ENCODE peak calls at places on chromosomes 5 and 9, in four cellular contexts. N is cardiac fibroblast; P is lower leg skin; L is naive thymus-derived CD4-positive, alpha-beta T cell. D is an unnamed sample.

GRCh38 chr5:148740966-148741742 is 85.3 kb upstream of the ADRB2 start:
- DNase-seq in L (no peak), P (no peak), N (peak; percentile 82), D (no peak)

GRCh38 chr5:42001673-42002072 is 76.6 kb downstream of the FBXO4 start:
- DNase-seq in N (no peak), P (no peak), L (no peak), D (no peak)

GRCh38 chr5:123882946-123883345 is 371.0 kb downstream of the CSNK1G3 start:
- DNase-seq in N (peak; percentile 13), L (no peak), P (no peak), D (no peak)

GRCh38 chr5:157486861-157487260 is 26.8 kb downstream of the NIPAL4 start:
- DNase-seq in L (no peak), P (no peak), N (no peak), D (no peak)

GRCh38 chr9:133813749-133814585 is 75.8 kb upstream of the SARDH start:
- DNase-seq in N (peak; percentile 15), P (no peak), L (no peak), D (no peak)

GRCh38 chr5:25095261-25095660 is 450.5 kb upstream of the CDH10 start:
- DNase-seq in L (no peak), N (no peak), P (no peak), D (no peak)

GRCh38 chr5:74017786-74018211 is 391.8 kb downstream of the ARHGEF28 start:
- DNase-seq in L (no peak), N (peak; percentile 11), P (peak; percentile 27), D (no peak)

GRCh38 chr9:119556129-119556875 is 187.1 kb upstream of the BRINP1 start:
- DNase-seq in P (peak; percentile 39), N (peak; percentile 75), L (peak; percentile 66), D (peak; percentile 82)

GRCh38 chr5:36948041-36948440 is 71.5 kb downstream of the NIPBL start:
- DNase-seq in P (no peak), L (no peak), N (peak; percentile 36), D (no peak)

DNA sequence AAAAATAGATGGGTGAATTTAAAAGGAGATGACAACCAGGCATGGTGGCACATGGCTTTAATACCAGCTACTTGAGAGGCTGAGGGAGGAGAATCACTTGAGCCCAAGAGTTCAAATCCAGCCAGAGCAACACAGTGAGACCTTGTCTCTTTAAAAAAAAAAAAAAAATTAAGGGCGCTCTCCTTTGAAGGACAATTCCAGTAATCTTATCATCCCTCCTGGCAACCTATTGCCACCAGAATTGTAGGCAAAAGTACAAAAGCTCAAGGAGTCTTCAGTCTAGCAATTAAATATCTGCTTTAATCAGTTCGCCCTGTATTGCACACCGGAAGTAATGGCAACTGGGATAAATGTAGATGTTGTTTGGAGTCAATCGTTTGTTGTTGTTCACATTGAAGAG is 7.7 kb downstream of the SNX18 start:
- DNase-seq in N (no peak), L (no peak), P (no peak), D (no peak)
- H3K4me3 ChIP-seq in N (no peak overlapping the region), L (no peak overlapping the region), P (no peak overlapping the region), D (peak overlapping the region; percentile 97)

GRCh38 chr5:175874462-175875139 is 3.2 kb downstream of the CPLX2 start:
- DNase-seq in N (no peak), P (no peak), L (no peak), D (no peak)
- H3K4me3 ChIP-seq in N (no peak overlapping the region), P (no peak overlapping the region), L (no peak overlapping the region), D (no peak overlapping the region)

DNA sequence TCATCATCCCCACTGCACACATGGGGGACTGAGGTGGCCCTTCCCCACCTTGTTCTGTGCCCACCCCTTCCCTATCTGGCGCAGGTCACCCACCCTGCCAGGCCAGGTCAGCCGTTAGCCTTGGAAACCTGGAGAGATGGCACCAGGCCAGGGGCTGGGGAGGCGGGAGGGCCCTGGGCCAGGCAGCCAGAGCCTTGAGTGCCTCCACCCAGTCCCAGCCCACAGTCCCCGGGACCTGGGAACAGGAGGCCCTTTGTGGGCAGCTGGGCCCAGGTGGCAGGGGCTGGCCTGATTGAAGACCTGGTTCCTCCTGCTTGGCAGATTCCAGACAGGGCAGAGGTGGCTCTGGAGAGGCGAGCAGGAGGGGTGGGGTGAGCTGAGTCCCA is 70.6 kb downstream of the LRSAM1 start:
- DNase-seq in N (no peak), L (no peak), P (no peak), D (no peak)
- H3K4me3 ChIP-seq in N (no peak overlapping the region), L (no peak overlapping the region), P (no peak overlapping the region), D (peak overlapping the region; percentile 30)

GRCh38 chr9:503331-503730 is 288.7 kb downstream of the DOCK8 start:
- DNase-seq in N (no peak), L (no peak), P (no peak), D (no peak)
- H3K4me3 ChIP-seq in N (no peak overlapping the region), L (peak overlapping the region; percentile 74), P (no peak overlapping the region), D (peak overlapping the region; percentile 82)

DNA sequence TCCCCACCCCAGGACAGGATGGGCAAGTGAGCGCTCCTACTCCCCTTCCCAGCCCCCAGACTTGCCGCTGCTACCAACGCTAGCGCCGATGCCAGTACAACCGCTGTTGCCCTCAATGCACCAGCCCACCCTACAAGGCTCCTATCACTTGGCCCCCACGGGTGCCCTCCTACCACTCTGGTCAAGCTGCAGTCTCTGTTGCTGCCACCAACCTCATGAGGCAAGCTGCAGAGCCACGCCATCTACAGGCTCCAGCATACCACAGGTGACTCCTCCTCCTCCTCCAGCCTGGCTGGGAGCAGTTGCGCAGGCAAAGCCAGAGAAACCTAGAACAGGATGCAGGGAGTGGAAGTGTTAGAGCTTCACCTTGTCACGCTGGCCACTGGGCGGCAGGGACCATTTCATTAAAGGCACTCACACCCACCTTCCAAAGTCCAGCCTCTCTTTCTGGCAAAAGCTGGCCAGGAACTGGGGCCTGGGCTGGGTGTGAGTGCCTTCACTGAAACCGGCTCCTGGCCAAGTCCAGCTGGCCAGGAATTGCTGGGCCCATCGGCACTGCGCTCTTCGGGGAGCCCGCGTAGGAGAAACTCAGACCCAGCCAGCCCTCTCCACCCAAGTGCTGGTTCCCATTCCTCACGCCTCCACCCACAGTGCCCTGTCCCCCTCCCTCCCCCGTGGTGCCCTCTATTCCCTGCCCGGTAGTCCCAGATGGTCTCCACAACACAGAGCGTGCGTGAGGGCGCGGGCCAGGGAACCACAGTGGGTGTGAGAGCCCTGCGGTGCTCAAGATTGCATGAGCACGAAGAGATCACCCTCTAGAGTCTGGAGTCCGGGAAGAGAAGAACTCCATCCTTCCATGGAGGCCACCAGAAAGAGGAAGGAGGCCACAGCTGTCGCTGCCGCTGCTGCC is 1.6 kb upstream of the PCAT7 start:
- DNase-seq in N (no peak), P (no peak), L (no peak), D (no peak)
- H3K4me3 ChIP-seq in N (no peak overlapping the region), P (no peak overlapping the region), L (no peak overlapping the region), D (no peak overlapping the region)

DNA sequence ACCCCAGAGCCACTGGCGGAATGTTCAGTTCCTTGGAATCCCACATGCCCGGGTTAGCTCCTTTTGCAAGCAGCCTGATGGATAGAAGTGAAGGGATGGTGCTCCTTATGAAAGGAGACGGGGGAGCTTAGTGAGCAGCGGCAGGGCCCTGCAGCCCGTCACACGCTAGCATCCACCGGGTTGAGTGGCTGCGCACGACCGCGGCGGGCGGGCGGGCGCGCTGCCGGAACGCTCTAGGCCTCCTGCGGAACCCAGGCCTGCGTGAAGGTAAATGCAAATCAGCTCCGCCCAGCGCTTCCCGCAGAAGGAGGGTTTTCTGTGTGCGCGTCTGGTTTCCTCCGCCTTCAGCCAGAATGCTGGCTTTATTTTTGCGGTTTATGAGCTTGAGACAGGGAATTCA is 19.8 kb downstream of the IL12B start:
- DNase-seq in N (no peak), L (no peak), P (no peak), D (no peak)
- H3K4me3 ChIP-seq in N (no peak overlapping the region), L (peak overlapping the region; percentile 32), P (no peak overlapping the region), D (no peak overlapping the region)

GRCh38 chr5:112535339-112535738 is 116.3 kb upstream of the EPB41L4A start:
- DNase-seq in N (no peak), L (no peak), P (no peak), D (no peak)

GRCh38 chr5:112534067-112534466 is 115.0 kb upstream of the EPB41L4A start:
- DNase-seq in P (no peak), L (no peak), N (no peak), D (no peak)

GRCh38 chr5:112534564-112534963 is 115.5 kb upstream of the EPB41L4A start:
- DNase-seq in L (no peak), P (no peak), N (peak; percentile 9), D (no peak)

GRCh38 chr5:112532654-112533314 is 113.7 kb upstream of the EPB41L4A start:
- DNase-seq in N (no peak), L (no peak), P (no peak), D (no peak)

DNA sequence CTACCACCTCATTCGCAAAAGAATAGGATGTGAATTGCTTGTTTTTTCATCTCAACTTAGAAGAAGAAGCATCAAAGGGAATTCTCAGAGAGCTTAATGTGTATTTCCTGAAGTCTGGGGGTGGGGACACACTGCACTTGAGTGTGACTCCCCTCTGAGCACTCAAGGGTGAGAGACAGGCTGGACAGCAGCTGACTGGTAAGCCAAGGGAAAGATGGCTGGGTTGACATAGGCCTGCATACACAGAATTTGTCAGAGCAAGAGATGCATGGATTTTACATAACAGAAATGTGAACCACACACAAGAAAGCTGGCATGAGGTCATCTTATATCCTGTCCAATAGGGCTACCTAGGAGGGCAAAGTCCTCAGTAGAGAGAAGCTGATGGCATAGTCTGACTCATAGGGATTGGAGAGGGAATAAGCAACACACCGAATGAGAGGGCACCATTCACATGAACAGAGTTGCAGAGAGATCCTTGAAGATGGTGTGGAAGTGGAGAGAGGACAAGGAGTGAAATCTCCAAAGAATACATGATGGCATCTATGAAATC is 114.3 kb upstream of the EPB41L4A start:
- DNase-seq in P (no peak), L (no peak), N (no peak), D (no peak)
- H3K4me3 ChIP-seq in P (no peak overlapping the region), L (no peak overlapping the region), N (no peak overlapping the region), D (no peak overlapping the region)

GRCh38 chr9:77764894-77765780 is 117.0 kb upstream of the GNA14 start:
- DNase-seq in N (peak; percentile 84), L (no peak), P (no peak), D (no peak)
- H3K4me3 ChIP-seq in N (no peak overlapping the region), L (no peak overlapping the region), P (no peak overlapping the region), D (no peak overlapping the region)

GRCh38 chr5:77972545-77973252 is 196.6 kb upstream of the TBCA start:
- DNase-seq in N (no peak), P (no peak), L (no peak), D (no peak)

GRCh38 chr5:77974576-77974975 is 198.4 kb upstream of the TBCA start:
- DNase-seq in P (no peak), L (no peak), N (no peak), D (no peak)

GRCh38 chr5:77970891-77971290 is 194.8 kb upstream of the TBCA start:
- DNase-seq in P (no peak), N (no peak), L (no peak), D (no peak)

GRCh38 chr5:77971965-77972544 is 195.9 kb upstream of the TBCA start:
- DNase-seq in N (no peak), L (no peak), P (no peak), D (no peak)

DNA sequence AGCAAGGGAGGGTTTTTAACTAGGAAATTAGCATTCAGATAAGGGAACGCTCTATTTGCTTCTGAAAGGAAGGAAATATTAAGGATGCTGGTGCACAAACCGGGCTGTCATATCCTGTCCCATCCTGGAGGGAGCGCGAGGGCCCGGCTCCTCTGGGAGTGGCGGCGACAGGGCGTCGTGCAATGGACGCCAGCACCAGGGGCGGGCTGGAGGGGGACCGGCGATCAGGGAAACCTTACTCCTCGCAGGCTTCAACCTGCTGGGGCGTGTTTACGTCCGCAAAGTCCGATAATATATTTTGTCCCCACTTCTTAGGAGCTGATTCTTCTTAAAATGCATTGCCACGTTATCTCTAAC is 197.1 kb upstream of the TBCA start:
- DNase-seq in L (no peak), P (no peak), N (no peak), D (no peak)
- H3K4me3 ChIP-seq in L (peak overlapping the region; percentile 31), P (no peak overlapping the region), N (no peak overlapping the region), D (peak overlapping the region; percentile 67)